ENCODE peak calls at places on chromosomes 3 and 15, in seven cellular contexts. V is HEK293T, H is RWPE1, B is anterior cingulate cortex, M is GDM1, D is mesenteric fat pad, F is NCI-H1105. E is an unnamed sample.

GRCh38 chr3:50100956-50101845 is 12.5 kb downstream of the RBM5 start:
- DNase-seq in V (no peak), H (no peak), B (no peak), M (no peak), D (no peak), F (no peak), E (no peak)

GRCh38 chr3:149077638-149078037 is 8.7 kb downstream of the HLTF start:
- DNase-seq in V (no peak), H (no peak), B (no peak), M (no peak), D (no peak), F (no peak), E (no peak)

GRCh38 chr3:128188958-128189357 is 35.7 kb downstream of the EEFSEC start:
- DNase-seq in V (no peak), H (no peak), B (no peak), M (no peak), D (no peak), F (no peak), E (no peak)

GRCh38 chr15:40795019-40795418 is 11.9 kb upstream of the ZFYVE19 start:
- DNase-seq in V (no peak), H (no peak), B (no peak), M (no peak), D (no peak), F (no peak), E (no peak)

GRCh38 chr3:111967071-111967470 is 11.8 kb upstream of the ABHD10 start:
- DNase-seq in V (no peak), H (no peak), B (no peak), M (no peak), D (no peak), F (no peak), E (no peak)

GRCh38 chr3:13498354-13499060 is 18.4 kb downstream of the HDAC11 start:
- DNase-seq in V (no peak), H (no peak), B (peak), M (no peak), D (no peak), F (no peak), E (no peak)

GRCh38 chr15:67307156-67307555 is 52.6 kb downstream of the IQCH start:
- DNase-seq in V (no peak), H (no peak), B (no peak), M (no peak), D (no peak), F (no peak), E (no peak)

GRCh38 chr15:60660290-60661051 is 181.5 kb upstream of the ICE2 start:
- DNase-seq in V (no peak), H (peak), B (no peak), M (no peak), D (no peak), F (no peak), E (no peak)

GRCh38 chr3:193865879-193866480 is 270.0 kb upstream of the HES1 start:
- DNase-seq in V (no peak), H (no peak), B (no peak), M (no peak), D (no peak), F (no peak), E (no peak)

GRCh38 chr15:98599911-98600685 is 48.2 kb upstream of the IGF1R start:
- DNase-seq in V (no peak), H (peak), B (no peak), M (no peak), D (no peak), F (no peak), E (peak)

GRCh38 chr3:151301787-151302186 is 14.8 kb downstream of the GPR87 start:
- DNase-seq in V (no peak), H (no peak), B (no peak), M (no peak), D (no peak), F (no peak), E (peak)

E was measured in epithelial cell of prostate.